ENCODE peak calls at places on chromosomes 7 and 10, in six cellular contexts. O, X, Y, U, S and W are unnamed samples.

GRCh38 chr10:83182076-83182475 is 957.2 kb upstream of the GHITM start:
- DNase-seq in O (no peak), X (no peak), Y (no peak), U (no peak), S (no peak), W (no peak)

GRCh38 chr10:52210161-52210560 is 103.9 kb upstream of the DKK1 start:
- DNase-seq in O (no peak), X (no peak), Y (no peak), U (no peak), S (no peak), W (no peak)

GRCh38 chr7:24781106-24781505 is 23.8 kb upstream of the GSDME start:
- DNase-seq in O (no peak), X (no peak), Y (no peak), U (no peak), S (no peak), W (no peak)

GRCh38 chr10:79102056-79102874 is 33.5 kb downstream of the ZMIZ1 start:
- DNase-seq in O (peak; percentile 91), X (peak; percentile 62), Y (no peak), U (peak; percentile 75), S (peak; percentile 90), W (no peak)

GRCh38 chr7:71237945-71238344 is 106.0 kb downstream of the GALNT17 start:
- DNase-seq in O (peak; percentile 78), X (no peak), Y (no peak), U (no peak), S (no peak), W (no peak)

GRCh38 chr10:6065406-6065805 is 3.2 kb upstream of the IL2RA start:
- DNase-seq in O (peak; percentile 17), X (no peak), Y (no peak), U (no peak), S (no peak), W (no peak)

GRCh38 chr10:28327494-28327886 is 24.6 kb upstream of the MPP7 start:
- DNase-seq in O (no peak), X (no peak), Y (no peak), U (no peak), S (no peak), W (no peak)

GRCh38 chr10:73493781-73494180 is 2.0 kb downstream of the PPP3CB start:
- DNase-seq in O (no peak), X (no peak), Y (no peak), U (no peak), S (no peak), W (no peak)

GRCh38 chr7:41969713-41970112 is 266.8 kb upstream of the INHBA start:
- DNase-seq in O (no peak), X (no peak), Y (no peak), U (no peak), S (no peak), W (no peak)

GRCh38 chr10:46077141-46077554 is 31.1 kb upstream of the MSMB start:
- DNase-seq in O (no peak), X (no peak), Y (no peak), U (no peak), S (no peak), W (peak; percentile 87)

GRCh38 chr10:94533027-94533426 is 12.6 kb upstream of the HELLS start:
- DNase-seq in O (no peak), X (no peak), Y (no peak), U (no peak), S (no peak), W (no peak)

GRCh38 chr10:74718208-74718607 is 108.2 kb upstream of the KAT6B start:
- DNase-seq in O (no peak), X (no peak), Y (no peak), U (no peak), S (no peak), W (no peak)

GRCh38 chr7:63114371-63114985 is 884.2 kb upstream of the ZNF722 start:
- DNase-seq in O (no peak), X (no peak), Y (no peak), U (no peak), S (no peak), W (no peak)

GRCh38 chr7:25790261-25790660 is 361.7 kb upstream of the NFE2L3 start:
- DNase-seq in O (no peak), X (no peak), Y (no peak), U (no peak), S (no peak), W (no peak)

GRCh38 chr7:130899638-130900401 is 165.8 kb upstream of the KLF14 start:
- DNase-seq in O (no peak), X (no peak), Y (no peak), U (no peak), S (no peak), W (no peak)

GRCh38 chr7:85185355-85186082 is 1.3 kb downstream of the SEMA3D start:
- DNase-seq in O (peak; percentile 90), X (peak; percentile 72), Y (peak; percentile 38), U (peak; percentile 51), S (peak; percentile 50), W (no peak)

GRCh38 chr7:108570146-108570755 is 577 bp downstream of the DNAJB9 start:
- DNase-seq in O (peak; percentile 67), X (peak; percentile 43), Y (no peak), U (peak; percentile 32), S (no peak), W (peak; percentile 16)

GRCh38 chr7:132354527-132354926 is 221.7 kb downstream of the PLXNA4 start:
- DNase-seq in O (no peak), X (no peak), Y (no peak), U (peak; percentile 24), S (no peak), W (no peak)

GRCh38 chr10:74096777-74097176 is 53.9 kb downstream of the AP3M1 start:
- DNase-seq in O (no peak), X (no peak), Y (no peak), U (no peak), S (no peak), W (no peak)

GRCh38 chr10:63605568-63605967 is 84.4 kb downstream of the REEP3 start:
- DNase-seq in O (no peak), X (no peak), Y (peak; percentile 59), U (no peak), S (no peak), W (no peak)

GRCh38 chr10:114565066-114565465 is 93.0 kb downstream of the ABLIM1 start:
- DNase-seq in O (no peak), X (no peak), Y (no peak), U (no peak), S (no peak), W (no peak)

GRCh38 chr7:156386097-156386496 is 254.5 kb upstream of the RNF32 start:
- DNase-seq in O (no peak), X (no peak), Y (no peak), U (no peak), S (no peak), W (peak; percentile 10)

GRCh38 chr10:103548581-103549348 is 55.3 kb downstream of the NEURL1 start:
- DNase-seq in O (peak; percentile 54), X (no peak), Y (no peak), U (no peak), S (peak; percentile 23), W (no peak)

GRCh38 chr10:97686301-97686961 is 610 bp downstream of the AVPI1 start:
- DNase-seq in O (no peak), X (no peak), Y (no peak), U (no peak), S (no peak), W (no peak)

GRCh38 chr10:97683556-97684357 is 3.3 kb downstream of the AVPI1 start:
- DNase-seq in O (no peak), X (peak; percentile 51), Y (no peak), U (no peak), S (no peak), W (no peak)

GRCh38 chr10:97684866-97685394 is 2.1 kb downstream of the AVPI1 start:
- DNase-seq in O (no peak), X (no peak), Y (no peak), U (no peak), S (no peak), W (no peak)

GRCh38 chr10:97686962-97687784 is at the start of gene AVPI1:
- DNase-seq in O (peak; percentile 99), X (peak; percentile 98), Y (peak; percentile 90), U (peak; percentile 98), S (peak; percentile 98), W (peak; percentile 91)

DNA sequence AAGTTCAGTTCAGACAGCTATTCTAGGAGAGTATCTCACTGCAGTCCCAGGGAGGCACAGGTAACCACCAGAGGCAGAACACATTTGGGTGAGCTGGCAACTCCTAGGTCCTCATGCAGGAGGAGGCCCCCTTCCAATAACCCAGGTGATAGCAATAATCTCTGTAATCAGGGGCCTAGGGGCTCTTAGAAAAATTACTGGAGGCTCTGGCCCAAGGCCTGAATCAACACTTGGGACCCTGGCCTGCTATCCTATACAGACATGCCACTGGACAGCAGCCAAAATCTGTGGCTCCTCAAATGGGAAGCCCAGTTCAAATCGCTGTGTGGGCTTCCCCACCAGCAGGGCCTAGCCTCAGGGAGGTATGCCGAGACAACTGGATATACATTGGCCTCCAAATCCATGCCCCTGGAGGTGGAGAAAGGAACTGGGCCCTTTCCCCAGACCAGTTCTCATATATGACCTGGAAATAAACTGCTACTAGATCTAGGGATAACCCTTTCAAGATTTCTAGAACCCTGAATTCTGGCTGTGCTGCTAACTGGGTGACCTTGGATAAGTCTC is 1.6 kb downstream of the AVPI1 start:
- DNase-seq in O (no peak), X (peak; percentile 57), Y (no peak), U (peak; percentile 49), S (no peak), W (no peak)
- H3K4me3 ChIP-seq in O (peak overlapping the region; percentile 84), X (peak overlapping the region; percentile 15), Y (peak overlapping the region; percentile 72), U (peak overlapping the region; percentile 9), S (peak overlapping the region; percentile 86), W (no peak overlapping the region)

GRCh38 chr7:73555411-73555982 is 2.0 kb downstream of the BCL7B start:
- DNase-seq in O (no peak), X (no peak), Y (no peak), U (no peak), S (no peak), W (no peak)
- H3K4me3 ChIP-seq in O (peak overlapping the region; percentile 94), X (no peak overlapping the region), Y (peak overlapping the region; percentile 83), U (no peak overlapping the region), S (no peak overlapping the region), W (peak overlapping the region; percentile 93)

GRCh38 chr10:26969145-26969926 is 108.6 kb upstream of the ABI1 start:
- DNase-seq in O (no peak), X (no peak), Y (no peak), U (no peak), S (no peak), W (no peak)

GRCh38 chr10:26970667-26971066 is 109.9 kb upstream of the ABI1 start:
- DNase-seq in O (no peak), X (no peak), Y (no peak), U (no peak), S (no peak), W (no peak)
- H3K4me3 ChIP-seq in O (no peak overlapping the region), X (no peak overlapping the region), Y (no peak overlapping the region), U (no peak overlapping the region), S (no peak overlapping the region), W (no peak overlapping the region)

DNA sequence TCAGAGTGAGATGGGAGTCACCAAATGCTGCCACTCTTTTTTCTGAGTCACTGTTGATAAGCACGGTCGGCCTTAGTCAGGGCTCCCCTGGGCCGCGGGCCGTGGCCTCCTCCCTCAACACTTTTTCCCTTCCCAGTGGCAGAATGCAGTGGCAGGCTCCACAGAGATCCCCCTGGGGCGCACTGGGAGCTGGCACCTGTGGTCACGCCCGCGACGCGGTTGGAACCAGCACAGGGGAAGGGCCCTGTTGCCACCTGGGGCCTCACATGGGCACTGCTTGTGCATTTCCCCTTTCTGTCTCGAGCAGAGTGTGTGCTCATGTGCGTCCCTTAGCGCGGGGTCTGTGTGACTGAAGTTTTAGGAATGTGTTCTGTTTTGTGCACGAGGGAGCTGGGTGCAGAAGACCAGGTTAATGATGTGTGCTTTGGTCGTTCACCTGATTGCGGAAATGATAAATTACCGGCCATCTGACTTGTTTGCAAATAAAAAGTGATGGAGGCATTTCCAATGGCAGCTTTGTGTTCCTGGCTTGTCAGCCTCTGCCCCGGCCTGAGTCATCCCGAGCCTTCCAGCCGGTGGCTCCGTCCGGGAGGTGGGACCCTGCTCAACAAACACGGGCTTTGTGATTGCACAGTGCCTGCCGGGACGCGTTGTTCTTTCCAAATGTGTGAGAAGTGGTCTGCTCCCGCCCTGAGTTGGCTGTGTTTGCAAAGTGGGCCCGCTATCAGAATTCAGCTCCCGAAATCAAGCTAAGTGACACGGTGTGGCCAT is 100.6 kb downstream of the NKX6-2 start:
- DNase-seq in O (peak; percentile 61), X (no peak), Y (peak; percentile 95), U (no peak), S (peak; percentile 29), W (peak; percentile 4)
- H3K4me3 ChIP-seq in O (no peak overlapping the region), X (no peak overlapping the region), Y (no peak overlapping the region), U (no peak overlapping the region), S (no peak overlapping the region), W (no peak overlapping the region)